ENCODE peak calls at places on chromosomes 1 and 21, in six cellular contexts. C, M, L, F, U and T are unnamed samples.
A peak's percentile ranks its signal among the peaks of the same experiment; 100 is the strongest.

GRCh38 chr1:101259744-101260148 is 22.9 kb downstream of the S1PR1 start:
- DNase-seq in C (peak; percentile 90), L (no peak), M (no peak), F (peak; percentile 77), U (peak; percentile 86), T (peak; percentile 48)

GRCh38 chr1:221487781-221488520 is 253.9 kb downstream of the DUSP10 start:
- DNase-seq in M (no peak), C (peak; percentile 55), U (peak; percentile 88), L (no peak), F (no peak), T (peak; percentile 35)

GRCh38 chr1:6107409-6108356 is 62.0 kb downstream of the KCNAB2 start:
- DNase-seq in U (no peak), L (no peak), C (no peak), M (no peak), F (no peak), T (no peak)

GRCh38 chr1:205711105-205712048 is 31.1 kb upstream of the SLC45A3 start:
- DNase-seq in M (peak; percentile 91), F (peak; percentile 39), U (peak; percentile 81), C (peak; percentile 90), L (peak; percentile 97), T (peak; percentile 22)

GRCh38 chr21:39564200-39564599 is 48.5 kb upstream of the B3GALT5 start:
- DNase-seq in C (no peak), M (no peak), F (no peak), L (no peak), U (no peak), T (no peak)

GRCh38 chr1:111990878-111991760 is 1.7 kb upstream of the KCND3 start:
- DNase-seq in F (peak; percentile 1), U (peak; percentile 76), M (peak; percentile 69), L (peak; percentile 38), C (peak; percentile 33), T (no peak)

GRCh38 chr1:218324226-218324580 is 20.9 kb upstream of the TGFB2 start:
- DNase-seq in F (no peak), L (no peak), U (no peak), C (no peak), M (no peak), T (no peak)

GRCh38 chr21:37516998-37517397 is 150.4 kb downstream of the DYRK1A start:
- DNase-seq in M (no peak), F (no peak), U (no peak), L (no peak), C (no peak), T (no peak)

GRCh38 chr21:18498428-18498827 is 94.8 kb upstream of the TMPRSS15 start:
- DNase-seq in C (no peak), L (no peak), F (no peak), U (no peak), M (no peak), T (no peak)

GRCh38 chr1:231072502-231072901 is 32.4 kb upstream of the FAM89A start:
- DNase-seq in C (no peak), F (no peak), L (no peak), M (no peak), U (no peak), T (no peak)

GRCh38 chr1:190658907-190659306 is 181.2 kb upstream of the BRINP3 start:
- DNase-seq in F (no peak), M (no peak), C (peak; percentile 26), U (peak; percentile 35), L (no peak), T (peak; percentile 3)

GRCh38 chr1:29370067-29370466 is 133.7 kb downstream of the PTPRU start:
- DNase-seq in L (no peak), F (no peak), M (no peak), U (no peak), C (no peak), T (no peak)

GRCh38 chr1:212452323-212453155 is 19.8 kb downstream of the NENF start:
- DNase-seq in C (peak; percentile 71), F (no peak), U (no peak), L (peak; percentile 13), M (no peak), T (no peak)

GRCh38 chr1:209323743-209324142 is 259.8 kb upstream of the CAMK1G start:
- DNase-seq in C (no peak), M (no peak), L (no peak), U (peak; percentile 89), F (no peak), T (no peak)

GRCh38 chr1:183233113-183233512 is 47.0 kb downstream of the LAMC2 start:
- DNase-seq in F (no peak), C (no peak), M (no peak), L (no peak), U (no peak), T (no peak)

GRCh38 chr1:214310777-214311690 is 30.1 kb downstream of the SMYD2 start:
- DNase-seq in M (no peak), U (no peak), L (no peak), F (no peak), C (no peak), T (no peak)

GRCh38 chr1:154948079-154948478 is 7.8 kb downstream of the PBXIP1 start:
- DNase-seq in C (no peak), L (no peak), M (no peak), U (no peak), F (no peak), T (no peak)

GRCh38 chr1:54986532-54986931 is 6.1 kb downstream of the TMEM61 start:
- DNase-seq in F (no peak), C (no peak), L (no peak), U (no peak), M (no peak), T (no peak)

GRCh38 chr1:234720709-234721436 is 110.9 kb upstream of the IRF2BP2 start:
- DNase-seq in L (no peak), F (no peak), M (no peak), U (no peak), C (no peak), T (no peak)

GRCh38 chr1:225580180-225581099 is 72.5 kb downstream of the ENAH start:
- DNase-seq in L (no peak), M (no peak), F (no peak), C (no peak), U (no peak), T (no peak)

GRCh38 chr21:40053007-40053406 is 185.8 kb downstream of the PCP4 start:
- DNase-seq in U (no peak), C (no peak), M (no peak), F (no peak), L (peak; percentile 5), T (no peak)

GRCh38 chr1:241677171-241677570 is 25.1 kb downstream of the WDR64 start:
- DNase-seq in C (no peak), M (no peak), U (no peak), F (no peak), L (no peak), T (no peak)

GRCh38 chr1:203480084-203480483 is 4.5 kb downstream of the PRELP start:
- DNase-seq in F (no peak), C (peak; percentile 80), L (no peak), M (no peak), U (no peak), T (no peak)

DNA sequence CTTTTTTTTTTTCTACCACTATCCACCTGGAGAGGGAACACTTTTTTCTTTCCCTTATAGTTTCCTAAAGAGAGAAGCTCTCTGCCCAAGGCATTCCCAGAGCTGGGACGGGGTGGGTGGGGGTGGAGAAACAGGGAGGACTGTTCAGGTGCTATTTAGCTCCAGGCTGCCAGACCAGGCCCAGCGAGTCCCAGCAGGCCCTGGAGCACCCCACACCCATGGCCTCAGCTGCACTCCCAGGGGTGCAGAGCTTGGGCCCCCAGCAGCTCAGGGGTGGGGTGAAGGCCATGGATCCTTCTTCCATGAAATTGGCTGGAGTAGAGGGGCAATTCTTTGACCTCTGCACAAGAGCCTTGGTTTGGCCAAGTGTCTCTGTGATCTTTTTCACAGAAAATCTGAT is 4.1 kb downstream of the ETV3L start:
- DNase-seq in U (no peak), M (no peak), L (no peak), F (no peak), C (no peak), T (no peak)
- H3K4me3 ChIP-seq in U (no peak overlapping the region), M (no peak overlapping the region), L (no peak overlapping the region), F (no peak overlapping the region), C (no peak overlapping the region), T (no peak overlapping the region)

DNA sequence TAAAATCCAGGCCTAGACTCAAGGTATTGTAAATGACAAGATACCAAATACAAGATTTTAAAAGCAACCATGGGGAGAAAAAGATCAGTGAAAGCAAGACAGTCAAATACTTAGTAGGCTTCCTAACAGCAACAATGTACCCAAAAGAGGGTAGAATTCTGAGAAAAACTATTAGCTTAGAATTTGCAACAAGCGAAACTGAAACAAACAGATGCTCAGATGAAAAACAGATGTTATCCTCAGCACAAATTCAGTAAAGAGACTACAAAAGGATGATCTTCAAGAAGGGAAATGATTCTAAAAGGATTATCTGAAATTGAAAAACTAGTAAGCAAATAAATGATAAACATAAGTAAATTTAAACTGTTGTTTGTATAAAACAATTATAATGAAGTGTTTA is 40.0 kb downstream of the PDC start:
- DNase-seq in M (no peak), L (no peak), C (no peak), U (no peak), F (no peak), T (no peak)
- H3K4me3 ChIP-seq in M (no peak overlapping the region), L (no peak overlapping the region), C (no peak overlapping the region), U (no peak overlapping the region), F (no peak overlapping the region), T (no peak overlapping the region)

DNA sequence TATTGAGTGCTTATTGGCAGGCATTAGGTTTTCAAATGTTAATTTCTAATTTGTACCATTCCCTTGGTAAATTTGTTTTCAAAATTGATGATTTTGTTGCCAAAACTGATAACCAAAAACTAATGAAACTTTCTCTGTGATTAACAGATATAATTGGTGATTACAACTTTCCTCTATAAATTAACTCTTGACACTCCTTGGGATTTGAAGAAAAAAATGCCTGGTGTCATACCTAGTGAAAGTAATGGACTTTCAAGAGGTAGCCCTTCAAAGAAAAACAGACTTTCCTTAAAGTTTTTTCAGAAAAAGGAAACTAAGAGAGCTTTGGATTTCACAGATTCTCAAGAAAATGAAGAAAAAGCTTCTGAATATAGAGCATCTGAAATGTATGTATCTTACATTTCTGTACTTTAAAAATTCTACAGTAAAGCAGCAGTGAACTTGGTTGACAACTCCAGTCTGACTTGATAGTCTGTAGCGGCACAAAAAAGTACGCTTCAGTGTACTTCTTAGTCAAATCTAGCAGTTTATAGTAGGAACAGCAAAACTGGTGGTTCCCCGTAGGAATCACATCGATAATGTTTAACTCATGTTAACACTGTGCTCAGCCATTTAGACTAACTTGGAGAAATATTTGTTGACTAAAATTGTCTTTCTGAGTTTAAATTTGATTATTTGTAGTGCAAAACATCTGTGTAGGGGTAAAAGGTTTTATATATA is 3.0 kb downstream of the USP1 start:
- DNase-seq in M (no peak), F (no peak), C (peak; percentile 6), L (no peak), U (no peak), T (no peak)
- H3K4me3 ChIP-seq in M (no peak overlapping the region), F (peak overlapping the region; percentile 90), C (no peak overlapping the region), L (no peak overlapping the region), U (no peak overlapping the region), T (no peak overlapping the region)

DNA sequence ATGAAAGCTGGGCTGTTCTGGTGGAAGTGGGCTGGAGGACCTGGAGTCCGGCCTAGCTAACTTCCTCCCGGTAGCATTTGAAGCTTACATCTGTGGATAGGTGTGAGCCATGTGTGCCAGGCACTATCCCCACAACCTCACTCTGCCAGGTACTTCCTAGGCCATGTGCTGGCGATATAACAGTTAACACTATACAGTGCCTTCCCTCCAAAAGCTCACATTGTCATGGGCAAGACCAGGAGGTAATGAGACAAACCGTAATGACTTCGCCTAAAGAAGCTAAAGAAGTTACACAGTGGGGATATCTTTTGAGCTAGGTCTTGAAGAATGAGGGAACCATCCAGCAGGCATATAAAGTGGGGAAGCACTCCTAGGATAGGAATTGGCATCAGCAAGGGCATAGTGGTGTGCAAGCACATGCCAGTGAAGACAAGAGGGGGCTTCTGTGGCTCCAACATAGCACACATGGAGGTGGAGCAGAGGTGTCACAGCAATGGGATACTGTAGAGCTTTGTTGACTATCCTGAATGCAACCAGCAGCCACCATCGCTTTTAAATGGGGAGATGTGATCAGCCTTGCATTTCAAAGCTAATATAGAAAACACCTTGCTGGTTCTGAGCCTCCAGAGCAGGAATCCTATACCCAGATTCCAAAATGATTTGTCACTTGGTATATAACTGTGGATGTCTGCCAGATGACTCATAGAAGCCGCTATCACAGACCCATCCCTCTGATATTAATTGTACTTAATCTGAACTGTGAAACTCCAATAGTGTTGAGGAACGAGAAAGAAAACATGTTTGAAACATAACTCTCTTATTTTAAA is 466.3 kb downstream of the LMO4 start:
- DNase-seq in F (no peak), C (peak; percentile 61), M (no peak), L (no peak), U (peak; percentile 85), T (peak; percentile 39)
- H3K4me3 ChIP-seq in F (no peak overlapping the region), C (no peak overlapping the region), M (no peak overlapping the region), L (no peak overlapping the region), U (no peak overlapping the region), T (no peak overlapping the region)